ENCODE peak calls at places on chromosomes 13 and 19, in seven cellular contexts. Q, N, V, S, E, F and D are unnamed samples.

GRCh38 chr19:29365836-29366417 is 153.0 kb upstream of the UQCRFS1 start:
- DNase-seq in E (no peak), Q (no peak), V (no peak), N (no peak), S (no peak), F (no peak), D (no peak)

GRCh38 chr19:40143612-40144011 is 47.6 kb upstream of the MAP3K10 start:
- DNase-seq in V (no peak), F (no peak), Q (peak), N (no peak), E (no peak), S (no peak), D (no peak)

GRCh38 chr19:3153286-3154230 is 17.7 kb downstream of the GNA15 start:
- DNase-seq in E (no peak), Q (no peak), F (no peak), S (no peak), V (no peak), N (no peak), D (no peak)

GRCh38 chr13:112141643-112142400 is 74.9 kb downstream of the SOX1 start:
- DNase-seq in Q (no peak), F (no peak), V (no peak), E (no peak), S (no peak), N (no peak), D (no peak)

GRCh38 chr19:3519126-3519525 is 13.0 kb downstream of the FZR1 start:
- DNase-seq in V (no peak), S (no peak), F (no peak), Q (no peak), N (no peak), E (no peak), D (no peak)

GRCh38 chr13:114043421-114044053 is 69.7 kb upstream of the C13orf46 start:
- DNase-seq in E (peak), Q (peak), N (no peak), F (peak), V (peak), S (peak), D (peak)

GRCh38 chr13:106151056-106151699 is 384.3 kb downstream of the EFNB2 start:
- DNase-seq in N (no peak), Q (no peak), S (peak), F (peak), E (peak), V (no peak), D (peak)

GRCh38 chr13:73321039-73321438 is 262.2 kb downstream of the KLF5 start:
- DNase-seq in V (no peak), N (no peak), F (no peak), S (no peak), Q (no peak), E (no peak), D (no peak)

GRCh38 chr19:51607920-51608562 is 22.2 kb downstream of the SIGLEC5 start:
- DNase-seq in F (peak), N (peak), V (no peak), E (peak), S (no peak), Q (peak), D (peak)

GRCh38 chr19:2176336-2176994 is 12.7 kb downstream of the DOT1L start:
- DNase-seq in V (no peak), N (no peak), F (peak), Q (no peak), S (no peak), E (no peak), D (peak)

GRCh38 chr19:56383826-56384605 is 9.3 kb downstream of the ZNF582 start:
- DNase-seq in N (no peak), Q (no peak), S (no peak), E (no peak), V (no peak), F (no peak), D (no peak)

GRCh38 chr19:46494936-46495788 is 505 bp downstream of the PNMA8B start:
- DNase-seq in Q (no peak), E (no peak), V (no peak), F (no peak), N (peak), S (no peak), D (no peak)

GRCh38 chr19:347946-348861 is 3.6 kb upstream of the MIER2 start:
- DNase-seq in S (no peak), N (no peak), E (no peak), V (no peak), F (no peak), Q (no peak), D (no peak)

GRCh38 chr19:48780684-48781391 is 25.5 kb downstream of the FGF21 start:
- DNase-seq in V (no peak), E (no peak), S (no peak), F (peak), N (no peak), Q (peak), D (peak)

GRCh38 chr13:22596157-22596863 is 584.5 kb upstream of the SGCG start:
- DNase-seq in V (no peak), N (no peak), E (no peak), Q (no peak), F (no peak), S (no peak), D (no peak)

GRCh38 chr19:22609630-22610029 is 24.5 kb upstream of the ZNF492 start:
- DNase-seq in F (no peak), E (no peak), N (no peak), Q (no peak), V (no peak), S (no peak), D (no peak)

GRCh38 chr13:113555141-113555540 is 29.4 kb upstream of the TFDP1 start:
- DNase-seq in S (no peak), Q (no peak), E (no peak), N (no peak), F (no peak), V (no peak), D (no peak)

GRCh38 chr19:29872224-29872731 is 60.5 kb downstream of the CCNE1 start:
- DNase-seq in F (no peak), S (no peak), V (no peak), Q (peak), E (no peak), N (peak), D (peak)

GRCh38 chr13:21458816-21459701 is at the start of gene ZDHHC20:
- DNase-seq in F (peak), V (peak), N (peak), Q (peak), S (peak), E (peak), D (peak)

GRCh38 chr13:61339054-61339621 is 76.5 kb downstream of the PCDH20 start:
- DNase-seq in N (no peak), F (no peak), V (no peak), S (no peak), E (no peak), Q (no peak), D (no peak)

GRCh38 chr13:113105032-113105993 is at the start of gene F7:
- DNase-seq in F (no peak), V (no peak), S (peak), Q (no peak), E (no peak), N (no peak), D (no peak)

GRCh38 chr13:19665427-19665859 is 32.0 kb downstream of the MPHOSPH8 start:
- DNase-seq in N (no peak), F (no peak), E (no peak), Q (no peak), S (no peak), V (no peak), D (no peak)

GRCh38 chr13:43206858-43207257 is 183.5 kb downstream of the DNAJC15 start:
- DNase-seq in Q (no peak), V (no peak), E (no peak), F (no peak), N (no peak), S (no peak), D (no peak)

GRCh38 chr19:7293795-7294570 is at the start of gene INSR:
- DNase-seq in S (peak), V (peak), E (peak), N (peak), Q (peak), F (peak), D (peak)

GRCh38 chr19:3216874-3217273 is 7.6 kb upstream of the CELF5 start:
- DNase-seq in V (no peak), Q (no peak), S (no peak), F (no peak), N (no peak), E (no peak), D (no peak)

GRCh38 chr19:49997709-49998108 is 27.5 kb downstream of the VRK3 start:
- DNase-seq in E (no peak), Q (peak), S (peak), V (no peak), N (peak), F (peak), D (peak)

GRCh38 chr13:45928843-45929242 is 77.3 kb upstream of the SIAH3 start:
- DNase-seq in Q (no peak), S (no peak), E (no peak), V (no peak), N (no peak), F (peak), D (peak)

GRCh38 chr13:51768378-51768921 is 35.5 kb downstream of the DHRS12 start:
- DNase-seq in F (no peak), V (no peak), Q (no peak), S (no peak), E (no peak), N (peak), D (no peak)

GRCh38 chr13:53010374-53011105 is 18.1 kb upstream of the OLFM4 start:
- DNase-seq in F (peak), S (no peak), N (no peak), Q (no peak), V (no peak), E (no peak), D (no peak)

GRCh38 chr19:19224852-19225494 is 13.2 kb downstream of the NCAN start:
- DNase-seq in S (peak), F (peak), Q (peak), E (peak), V (no peak), N (peak), D (no peak)

GRCh38 chr13:40407567-40407966 is 258.9 kb downstream of the FOXO1 start:
- DNase-seq in N (no peak), V (no peak), E (no peak), Q (no peak), S (no peak), F (no peak), D (no peak)

GRCh38 chr19:55305491-55305890 is 19.6 kb downstream of the TMEM150B start:
- DNase-seq in Q (peak), V (no peak), E (no peak), F (peak), N (peak), S (peak), D (peak)

GRCh38 chr19:18671303-18672043 is 12.0 kb upstream of the CRTC1 start:
- DNase-seq in S (no peak), Q (no peak), F (no peak), V (no peak), N (no peak), E (no peak), D (peak)

GRCh38 chr19:44111910-44112463 is 1.2 kb upstream of the ZNF225 start:
- DNase-seq in F (no peak), Q (peak), N (peak), S (no peak), V (no peak), E (peak), D (peak)

GRCh38 chr19:49441210-49441959 is at the start of gene SLC17A7:
- DNase-seq in E (no peak), F (no peak), V (no peak), N (peak), Q (peak), S (peak), D (no peak)

GRCh38 chr19:39474139-39474620 is 6.5 kb upstream of the TIMM50 start:
- DNase-seq in E (peak), V (no peak), F (peak), Q (peak), N (peak), S (peak), D (peak)

GRCh38 chr19:36049080-36049698 is 4.9 kb downstream of the THAP8 start:
- DNase-seq in F (peak), Q (no peak), V (no peak), S (no peak), N (no peak), E (no peak), D (peak)

GRCh38 chr19:38693380-38694223 is 46.2 kb downstream of the ACTN4 start:
- DNase-seq in N (peak), S (peak), V (no peak), Q (peak), F (peak), E (peak), D (peak)

GRCh38 chr19:10871711-10872550 is 578 bp downstream of the CARM1 start:
- DNase-seq in F (peak), N (peak), V (no peak), S (no peak), Q (peak), E (no peak), D (no peak)

GRCh38 chr19:10872551-10873107 is 1.3 kb downstream of the CARM1 start:
- DNase-seq in E (no peak), F (peak), N (no peak), V (no peak), S (no peak), Q (peak), D (no peak)

GRCh38 chr19:10870955-10871603 is at the start of gene CARM1:
- DNase-seq in S (peak), V (peak), F (peak), Q (peak), E (peak), N (peak), D (peak)

GRCh38 chr19:10868872-10869547 is 2.3 kb upstream of the CARM1 start:
- DNase-seq in Q (no peak), E (no peak), V (no peak), S (no peak), F (no peak), N (no peak), D (no peak)

DNA sequence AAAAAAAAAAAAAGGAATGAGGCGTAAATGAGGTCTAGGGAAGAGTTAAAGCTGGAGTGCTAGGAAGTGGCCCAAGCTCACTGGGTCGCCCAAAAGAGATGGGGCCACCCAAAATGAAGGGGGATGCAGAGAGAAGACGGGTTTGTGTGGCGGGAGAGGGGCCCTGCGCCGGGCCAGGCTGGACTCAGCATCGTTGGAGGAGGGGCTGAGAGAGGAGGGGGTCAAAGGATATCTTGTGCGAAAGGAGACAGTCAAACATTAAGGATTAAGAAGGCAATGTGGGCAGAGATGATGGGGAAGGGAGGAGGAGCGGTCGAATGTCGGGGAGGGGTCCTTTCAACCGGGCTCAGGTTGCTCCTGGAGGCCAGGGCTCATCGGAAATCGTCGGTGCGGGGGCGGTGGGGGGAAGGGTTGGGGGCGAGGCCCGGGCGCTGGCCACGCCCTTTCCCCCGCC is 825 bp upstream of the CARM1 start:
- DNase-seq in V (no peak), S (no peak), E (no peak), N (no peak), Q (no peak), F (no peak), D (no peak)
- TF ChIP-seq CTCF in V (no peak), S (no peak), E (no peak), N (no peak), Q (no peak), F (no peak), D (no peak)

GRCh38 chr19:5030136-5030820 is 61.4 kb downstream of the KDM4B start:
- DNase-seq in N (no peak), E (no peak), Q (no peak), S (no peak), V (no peak), F (no peak), D (no peak)

GRCh38 chr19:5028229-5028886 is 59.4 kb downstream of the KDM4B start:
- DNase-seq in N (no peak), E (no peak), S (no peak), Q (no peak), F (no peak), V (no peak), D (no peak)

GRCh38 chr19:5025027-5025426 is 56.1 kb downstream of the KDM4B start:
- DNase-seq in Q (no peak), V (no peak), F (no peak), N (no peak), S (no peak), E (no peak), D (no peak)

GRCh38 chr19:5024282-5024681 is 55.4 kb downstream of the KDM4B start:
- DNase-seq in N (no peak), F (no peak), S (no peak), Q (no peak), V (no peak), E (no peak), D (no peak)

GRCh38 chr19:5026706-5027273 is 57.9 kb downstream of the KDM4B start:
- DNase-seq in E (no peak), V (no peak), F (no peak), Q (no peak), N (no peak), S (no peak), D (no peak)
- TF ChIP-seq CTCF in E (peak), V (no peak), F (peak), Q (no peak), N (no peak), S (no peak), D (peak)

GRCh38 chr13:94710881-94711560 is 1.3 kb downstream of the SOX21 start:
- DNase-seq in V (no peak), F (no peak), S (peak), N (peak), E (peak), Q (peak), D (no peak)
- TF ChIP-seq CTCF in V (no peak), F (no peak), S (peak), N (no peak), E (no peak), Q (peak), D (no peak)

GRCh38 chr19:15125232-15126067 is 18.2 kb downstream of the SYDE1 start:
- DNase-seq in V (peak), F (peak), E (peak), S (peak), N (peak), Q (peak), D (peak)
- TF ChIP-seq CTCF in V (peak), F (peak), E (no peak), S (no peak), N (no peak), Q (peak), D (no peak)

GRCh38 chr13:108278466-108278865 is 8.9 kb downstream of the TNFSF13B start:
- DNase-seq in V (no peak), Q (no peak), E (no peak), S (no peak), F (no peak), N (no peak), D (no peak)
- TF ChIP-seq CTCF in V (no peak), Q (no peak), E (no peak), S (no peak), F (no peak), N (no peak), D (no peak)

GRCh38 chr13:108830916-108831315 is 201.5 kb downstream of the MYO16 start:
- DNase-seq in V (no peak), Q (no peak), S (no peak), N (no peak), F (no peak), E (no peak), D (no peak)

GRCh38 chr13:108834193-108834592 is 204.8 kb downstream of the MYO16 start:
- DNase-seq in S (no peak), N (no peak), Q (no peak), F (no peak), E (peak), V (no peak), D (no peak)

DNA sequence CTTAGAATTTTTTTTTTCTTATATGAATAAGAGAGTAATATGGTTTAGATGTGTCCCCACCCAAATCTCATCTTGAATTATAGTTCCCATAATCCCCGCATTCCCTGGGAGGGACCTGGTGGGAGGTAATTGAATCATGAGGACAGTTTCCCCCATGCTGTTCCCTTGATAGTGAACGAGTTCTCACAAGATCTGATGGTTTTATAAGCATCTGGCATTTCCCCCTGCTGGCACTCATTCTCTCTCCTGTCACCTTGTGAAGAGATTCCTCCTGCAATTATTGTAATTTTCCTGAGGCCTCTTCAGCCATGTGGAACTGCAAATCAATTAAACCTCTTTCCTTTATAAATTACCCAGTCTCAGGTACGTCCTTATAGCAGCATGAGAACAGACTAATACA is 205.7 kb downstream of the MYO16 start:
- DNase-seq in V (no peak), Q (no peak), E (no peak), N (no peak), S (no peak), F (no peak), D (no peak)
- TF ChIP-seq CTCF in V (no peak), Q (no peak), E (no peak), N (no peak), S (no peak), F (no peak), D (no peak)

GRCh38 chr19:33449799-33450198 is 71.8 kb downstream of the PEPD start:
- DNase-seq in S (no peak), N (no peak), E (no peak), V (no peak), F (no peak), Q (no peak), D (no peak)

GRCh38 chr19:33453207-33453736 is 68.3 kb downstream of the PEPD start:
- DNase-seq in E (no peak), V (no peak), N (no peak), F (no peak), S (no peak), Q (no peak), D (no peak)

GRCh38 chr19:33447336-33448158 is 74.0 kb downstream of the CEBPG start:
- DNase-seq in F (no peak), N (no peak), S (no peak), V (no peak), E (no peak), Q (no peak), D (no peak)

GRCh38 chr19:33448159-33448516 is 73.5 kb downstream of the PEPD start:
- DNase-seq in V (no peak), F (no peak), Q (no peak), S (no peak), E (no peak), N (no peak), D (no peak)

DNA sequence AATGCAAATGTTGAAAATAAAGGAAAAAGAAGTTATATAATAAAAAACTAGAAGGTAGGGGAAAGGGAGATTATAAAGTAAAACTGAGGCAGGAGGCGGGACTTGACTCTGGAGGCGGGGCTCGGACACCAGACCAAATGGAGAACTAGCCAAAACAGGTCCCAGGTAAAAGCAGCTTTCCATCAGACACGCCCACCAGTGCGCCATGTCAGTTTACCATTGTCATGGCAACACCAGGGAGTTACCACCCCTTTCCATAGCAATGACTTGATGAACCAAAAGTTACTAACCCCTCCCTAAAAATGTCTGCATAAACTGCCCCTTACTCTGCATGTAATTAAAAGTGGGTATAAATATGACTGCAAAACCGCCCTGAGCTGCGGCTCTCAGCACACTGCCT is 70.9 kb downstream of the PEPD start:
- DNase-seq in N (no peak), F (no peak), S (no peak), E (no peak), V (no peak), Q (no peak), D (no peak)
- TF ChIP-seq CTCF in N (no peak), F (no peak), S (no peak), E (no peak), V (no peak), Q (no peak), D (no peak)

GRCh38 chr13:24053505-24054251 is 106.8 kb upstream of the SPATA13 start:
- DNase-seq in E (peak), Q (peak), N (peak), S (peak), V (no peak), F (peak), D (peak)
- TF ChIP-seq CTCF in E (peak), Q (peak), N (peak), S (peak), V (peak), F (peak), D (peak)

GRCh38 chr13:25204843-25205242 is 32.8 kb upstream of the AMER2 start:
- DNase-seq in N (no peak), Q (no peak), V (no peak), E (no peak), S (no peak), F (no peak), D (no peak)
- TF ChIP-seq CTCF in N (no peak), Q (no peak), V (no peak), E (no peak), S (no peak), F (no peak), D (no peak)